ENCODE peak calls at places on chromosome X, in nine cellular contexts. Q is heart right ventricle; B is NCI-H2081; D is pancreas; K is activated T-helper 1 cell treated with anti-CD3 and anti-CD28 coated beads, Interleukin-2, amount 50 U/mL, for 16 hours; P is hypothalamus; X is CD8-positive, alpha-beta memory T cell; M is central memory CD4-positive, alpha-beta T cell; H is T-helper 1 cell. C is an unnamed sample.

GRCh38 chrX:134416106-134416505 is 43.9 kb upstream of the HPRT1 start:
- DNase-seq in Q (no peak), B (no peak), D (no peak), K (no peak), P (no peak), X (no peak), M (no peak), H (no peak), C (no peak)

GRCh38 chrX:56794404-56794803 is 65.4 kb downstream of the NBDY start:
- DNase-seq in Q (no peak), B (no peak), D (no peak), K (no peak), P (no peak), X (no peak), M (no peak), H (no peak), C (no peak)

GRCh38 chrX:2892816-2893215 is 36.3 kb downstream of the ARSD start:
- DNase-seq in Q (no peak), B (no peak), D (no peak), K (no peak), P (no peak), X (no peak), M (no peak), H (no peak), C (no peak)

GRCh38 chrX:69280956-69281355 is 115.7 kb upstream of the PJA1 start:
- DNase-seq in Q (peak; percentile 37), B (no peak), D (peak; percentile 32), K (no peak), P (no peak), X (no peak), M (no peak), H (no peak), C (no peak)

GRCh38 chrX:132692066-132692465 is 203.2 kb upstream of the MBNL3 start:
- DNase-seq in Q (no peak), B (no peak), D (no peak), K (no peak), P (no peak), X (no peak), M (no peak), H (no peak), C (no peak)

GRCh38 chrX:6678313-6678712 is 143.4 kb upstream of the VCX3A start:
- DNase-seq in Q (no peak), B (no peak), D (no peak), K (no peak), P (no peak), X (no peak), M (no peak), H (no peak), C (no peak)

GRCh38 chrX:150034788-150035187 is 96.5 kb upstream of the EOLA2 start:
- DNase-seq in Q (no peak), B (no peak), D (no peak), K (no peak), P (no peak), X (no peak), M (no peak), H (no peak), C (no peak)

GRCh38 chrX:110316351-110317078 is 1.4 kb downstream of the AMMECR1 start:
- DNase-seq in Q (no peak), B (no peak), D (no peak), K (no peak), P (no peak), X (no peak), M (no peak), H (no peak), C (no peak)

GRCh38 chrX:19625612-19626011 is 110.3 kb upstream of the MAP3K15 start:
- DNase-seq in Q (no peak), B (no peak), D (no peak), K (peak; percentile 22), P (no peak), X (peak; percentile 11), M (peak; percentile 28), H (peak; percentile 74), C (no peak)

GRCh38 chrX:16737024-16737423 is 17.6 kb downstream of the SYAP1 start:
- DNase-seq in Q (no peak), B (no peak), D (no peak), K (no peak), P (no peak), X (no peak), M (no peak), H (no peak), C (no peak)

C was measured in central memory CD8-positive, alpha-beta T cell.